ENCODE peak calls at places on chromosomes 13 and 19, in four cellular contexts. U is H9, G is NCI-H748 treated with DMSO at 0.1 percent for 48 hours, Q is A673. L is an unnamed sample.

GRCh38 chr13:34926513-34926912 is 15.6 kb upstream of the NBEA start:
- DNase-seq in U (no peak), G (no peak), Q (peak; percentile 49), L (no peak)

GRCh38 chr19:44719262-44719701 is 20.3 kb downstream of the CEACAM16 start:
- DNase-seq in G (no peak), Q (no peak), U (peak; percentile 62), L (no peak)

GRCh38 chr13:26591672-26592071 is 34.2 kb downstream of the WASF3 start:
- DNase-seq in G (no peak), Q (no peak), U (no peak), L (no peak)

GRCh38 chr19:46718157-46718933 is 1.4 kb upstream of the PRKD2 start:
- DNase-seq in Q (no peak), G (no peak), U (peak; percentile 55), L (no peak)

GRCh38 chr19:45578861-45579260 is 5.7 kb downstream of the OPA3 start:
- DNase-seq in U (no peak), Q (no peak), G (no peak), L (no peak)

GRCh38 chr13:87999141-87999765 is 328.1 kb downstream of the SLITRK5 start:
- DNase-seq in G (no peak), Q (peak; percentile 22), U (no peak), L (no peak)

GRCh38 chr19:8212212-8212611 is 3.0 kb downstream of the CERS4 start:
- DNase-seq in U (no peak), Q (no peak), G (no peak), L (no peak)

GRCh38 chr13:38705351-38705750 is 18.5 kb downstream of the FREM2 start:
- DNase-seq in G (no peak), U (no peak), Q (no peak), L (no peak)

GRCh38 chr19:45577111-45577905 is 7.3 kb downstream of the OPA3 start:
- DNase-seq in U (no peak), Q (no peak), G (no peak), L (no peak)

GRCh38 chr19:55389386-55390317 is 3.9 kb downstream of the RPL28 start:
- DNase-seq in Q (no peak), G (no peak), U (no peak), L (no peak)

GRCh38 chr13:22012676-22013075 is 341.8 kb downstream of the FGF9 start:
- DNase-seq in Q (no peak), G (peak; percentile 65), U (no peak), L (no peak)

GRCh38 chr13:100525453-100526298 is 62.9 kb downstream of the GGACT start:
- DNase-seq in G (no peak), Q (no peak), U (no peak), L (no peak)

GRCh38 chr13:75217949-75218348 is 264.0 kb downstream of the TBC1D4 start:
- DNase-seq in Q (peak; percentile 10), G (no peak), U (no peak), L (no peak)

GRCh38 chr13:34657716-34658115 is 284.4 kb upstream of the NBEA start:
- DNase-seq in G (no peak), Q (no peak), U (no peak), L (no peak)

GRCh38 chr13:45474584-45475454 is 10.1 kb downstream of the COG3 start:
- DNase-seq in G (no peak), U (no peak), Q (no peak), L (no peak)

GRCh38 chr19:5536337-5536894 is 31.3 kb downstream of the TINCR start:
- DNase-seq in Q (peak; percentile 62), G (peak; percentile 21), U (peak; percentile 96), L (no peak)

GRCh38 chr13:98313938-98314292 is 136.8 kb upstream of the RNF113B start:
- DNase-seq in Q (no peak), U (no peak), G (no peak), L (no peak)

GRCh38 chr19:1911098-1911497 is 5.9 kb downstream of the ADAT3 start:
- DNase-seq in U (no peak), G (no peak), Q (no peak), L (no peak)

GRCh38 chr19:42362342-42362741 is 27.8 kb downstream of the CNFN start:
- DNase-seq in Q (no peak), U (no peak), G (no peak), L (no peak)

GRCh38 chr19:1513492-1514294 is 874 bp upstream of the ADAMTSL5 start:
- DNase-seq in G (no peak), U (peak; percentile 56), Q (peak; percentile 65), L (no peak)

GRCh38 chr19:43668406-43669158 is 1.4 kb downstream of the PLAUR start:
- DNase-seq in U (peak; percentile 99), Q (peak; percentile 98), G (peak; percentile 99), L (peak; percentile 100)

GRCh38 chr19:1408300-1409203 is 1.2 kb downstream of the DAZAP1 start:
- DNase-seq in Q (peak; percentile 52), G (no peak), U (no peak), L (no peak)